ENCODE peak calls at places on chromosome 7, in five cellular contexts. One of them, this sample, is unnamed.

GRCh38 chr7:100575206-100575631 is 1.5 kb upstream of the SAP25 start:
- DNase-seq in mesendoderm: no peak
- DNase-seq in GM23248: no peak
- DNase-seq in IMR-90: no peak
- DNase-seq in astrocyte: no peak
- DNase-seq in this sample: no peak

GRCh38 chr7:93015193-93016084 is 102.3 kb downstream of the SAMD9 start:
- DNase-seq in mesendoderm: no peak
- DNase-seq in GM23248: peak; percentile 64
- DNase-seq in IMR-90: peak; percentile 80
- DNase-seq in astrocyte: peak; percentile 79
- DNase-seq in this sample: peak; percentile 15

GRCh38 chr7:119329715-119330114 is 943.3 kb upstream of the KCND2 start:
- DNase-seq in mesendoderm: no peak
- DNase-seq in GM23248: no peak
- DNase-seq in IMR-90: no peak
- DNase-seq in astrocyte: no peak
- DNase-seq in this sample: no peak

GRCh38 chr7:92723978-92724377 is 112.4 kb downstream of the CDK6 start:
- DNase-seq in mesendoderm: peak; percentile 42
- DNase-seq in GM23248: no peak
- DNase-seq in IMR-90: no peak
- DNase-seq in astrocyte: no peak
- DNase-seq in this sample: no peak

GRCh38 chr7:27139335-27140107 is 4.0 kb downstream of the HOXA5 start:
- DNase-seq in mesendoderm: no peak
- DNase-seq in GM23248: no peak
- DNase-seq in IMR-90: no peak
- DNase-seq in astrocyte: no peak
- DNase-seq in this sample: no peak

GRCh38 chr7:79876769-79877362 is 257.8 kb upstream of the GNAI1 start:
- DNase-seq in mesendoderm: no peak
- DNase-seq in GM23248: peak; percentile 35
- DNase-seq in IMR-90: peak; percentile 99
- DNase-seq in astrocyte: peak; percentile 88
- DNase-seq in this sample: peak; percentile 30

GRCh38 chr7:14137676-14138075 is 148.2 kb upstream of the ETV1 start:
- DNase-seq in mesendoderm: no peak
- DNase-seq in GM23248: peak; percentile 21
- DNase-seq in IMR-90: no peak
- DNase-seq in astrocyte: no peak
- DNase-seq in this sample: no peak

GRCh38 chr7:139774376-139774775 is 3.4 kb downstream of the HIPK2 start:
- DNase-seq in mesendoderm: no peak
- DNase-seq in GM23248: peak; percentile 90
- DNase-seq in IMR-90: peak; percentile 90
- DNase-seq in astrocyte: peak; percentile 92
- DNase-seq in this sample: peak; percentile 26

GRCh38 chr7:30474485-30474884 is 4.1 kb downstream of the NOD1 start:
- DNase-seq in mesendoderm: no peak
- DNase-seq in GM23248: no peak
- DNase-seq in IMR-90: no peak
- DNase-seq in astrocyte: no peak
- DNase-seq in this sample: no peak
- H3K4me2 ChIP-seq in mesendoderm: no peak overlapping the region
- H3K4me2 ChIP-seq in GM23248: peak overlapping the region; percentile 44
- H3K4me2 ChIP-seq in IMR-90: no peak overlapping the region
- H3K4me2 ChIP-seq in astrocyte: no peak overlapping the region
- H3K4me2 ChIP-seq in this sample: no peak overlapping the region

DNA sequence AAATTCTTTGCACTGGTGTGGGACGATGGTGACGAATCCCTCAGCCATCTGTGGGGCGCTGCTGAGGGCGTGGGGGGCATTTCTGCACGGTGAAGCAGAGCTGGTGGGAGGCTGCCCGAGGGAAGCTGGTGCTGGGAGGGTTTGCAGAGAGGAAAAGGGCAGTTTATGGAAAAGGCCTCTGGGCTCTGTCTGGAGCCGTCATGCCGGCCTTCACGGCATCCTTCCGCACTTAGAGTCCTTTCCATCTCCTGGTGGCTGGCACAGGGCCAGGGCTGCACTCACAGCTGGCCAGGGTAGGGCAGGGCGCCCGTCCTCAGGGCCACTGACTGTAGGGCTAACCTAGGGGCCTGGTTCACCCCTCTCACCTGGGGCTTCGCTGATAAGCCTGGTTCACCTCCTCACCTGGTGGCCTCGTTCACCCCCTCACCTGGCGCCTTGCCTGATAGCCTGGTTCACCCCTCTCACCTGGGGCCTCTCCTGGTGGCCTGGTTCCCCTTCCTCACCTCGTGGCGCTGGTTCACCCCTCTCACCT is 598 bp upstream of the AMZ1 start:
- DNase-seq in mesendoderm: no peak
- DNase-seq in GM23248: peak; percentile 89
- DNase-seq in IMR-90: peak; percentile 75
- DNase-seq in astrocyte: peak; percentile 55
- DNase-seq in this sample: peak; percentile 93
- H3K4me3 ChIP-seq in mesendoderm: no peak overlapping the region
- H3K4me3 ChIP-seq in GM23248: peak overlapping the region; percentile 65
- H3K4me3 ChIP-seq in IMR-90: no peak overlapping the region
- H3K4me3 ChIP-seq in astrocyte: peak overlapping the region; percentile 37
- H3K4me3 ChIP-seq in this sample: no peak overlapping the region

GRCh38 chr7:47453093-47454056 is 128.5 kb downstream of the TNS3 start:
- DNase-seq in mesendoderm: peak; percentile 16
- DNase-seq in GM23248: peak; percentile 96
- DNase-seq in IMR-90: peak; percentile 98
- DNase-seq in astrocyte: peak; percentile 90
- DNase-seq in this sample: peak; percentile 100
- H3K4me2 ChIP-seq in mesendoderm: no peak overlapping the region
- H3K4me2 ChIP-seq in GM23248: peak overlapping the region; percentile 58
- H3K4me2 ChIP-seq in IMR-90: peak overlapping the region; percentile 58
- H3K4me2 ChIP-seq in astrocyte: peak overlapping the region; percentile 67
- H3K4me2 ChIP-seq in this sample: no peak overlapping the region

GRCh38 chr7:108303332-108303731 is 152.9 kb downstream of the NRCAM start:
- DNase-seq in mesendoderm: no peak
- DNase-seq in GM23248: no peak
- DNase-seq in IMR-90: no peak
- DNase-seq in astrocyte: no peak
- DNase-seq in this sample: no peak
- H3K4me3 ChIP-seq in mesendoderm: no peak overlapping the region
- H3K4me3 ChIP-seq in GM23248: no peak overlapping the region
- H3K4me3 ChIP-seq in IMR-90: no peak overlapping the region
- H3K4me3 ChIP-seq in astrocyte: no peak overlapping the region
- H3K4me3 ChIP-seq in this sample: no peak overlapping the region

GRCh38 chr7:117875566-117875965 is 2.3 kb upstream of the CTTNBP2 start:
- DNase-seq in mesendoderm: peak; percentile 89
- DNase-seq in GM23248: peak; percentile 4
- DNase-seq in IMR-90: peak; percentile 28
- DNase-seq in astrocyte: no peak
- DNase-seq in this sample: no peak
- H3K4me2 ChIP-seq in mesendoderm: no peak overlapping the region
- H3K4me2 ChIP-seq in GM23248: no peak overlapping the region
- H3K4me2 ChIP-seq in IMR-90: no peak overlapping the region
- H3K4me2 ChIP-seq in astrocyte: no peak overlapping the region
- H3K4me2 ChIP-seq in this sample: no peak overlapping the region

DNA sequence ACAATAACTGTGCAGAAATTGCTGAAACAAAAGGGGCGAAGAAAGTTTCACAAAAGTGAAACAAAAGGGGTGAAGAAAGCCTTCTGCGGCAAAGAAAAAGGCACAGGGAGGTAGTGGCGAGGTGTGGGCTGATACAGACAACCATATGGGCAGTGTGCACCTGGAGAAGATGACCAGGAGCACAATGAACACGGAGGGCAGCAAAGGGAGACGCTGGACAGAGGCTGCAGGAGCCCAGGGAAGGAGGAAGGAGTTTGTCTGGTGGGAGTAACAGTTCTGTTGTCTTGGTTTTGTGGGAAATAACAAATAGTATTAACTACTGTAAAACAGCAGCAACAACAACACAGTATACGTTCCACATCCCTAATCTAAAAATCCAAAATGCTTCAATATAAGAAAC is 42.4 kb downstream of the ESYT2 start:
- DNase-seq in mesendoderm: no peak
- DNase-seq in GM23248: no peak
- DNase-seq in IMR-90: no peak
- DNase-seq in astrocyte: no peak
- DNase-seq in this sample: no peak
- H3K4me3 ChIP-seq in mesendoderm: no peak overlapping the region
- H3K4me3 ChIP-seq in GM23248: no peak overlapping the region
- H3K4me3 ChIP-seq in IMR-90: no peak overlapping the region
- H3K4me3 ChIP-seq in astrocyte: no peak overlapping the region
- H3K4me3 ChIP-seq in this sample: no peak overlapping the region

DNA sequence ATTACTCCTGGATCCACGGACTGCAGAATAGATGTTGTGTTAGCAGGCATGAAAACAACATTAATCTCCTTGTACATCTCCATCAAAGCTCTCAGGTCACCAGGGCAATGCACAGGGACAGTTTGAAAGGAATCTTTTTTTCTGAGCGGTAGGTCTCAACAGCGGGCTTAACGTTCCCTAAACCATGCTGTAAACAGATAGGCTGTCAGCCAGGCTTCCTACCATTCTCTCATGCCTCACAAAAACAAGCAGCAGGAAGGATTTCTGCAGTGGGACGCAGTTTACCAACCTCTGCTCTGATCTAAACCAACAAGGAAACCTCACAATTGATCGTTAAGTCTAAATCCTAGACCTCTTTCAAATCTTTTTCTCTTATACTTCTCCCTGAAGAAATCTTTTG is 50.8 kb downstream of the CNOT4 start:
- DNase-seq in mesendoderm: no peak
- DNase-seq in GM23248: no peak
- DNase-seq in IMR-90: no peak
- DNase-seq in astrocyte: no peak
- DNase-seq in this sample: no peak
- H3K4me2 ChIP-seq in mesendoderm: no peak overlapping the region
- H3K4me2 ChIP-seq in GM23248: no peak overlapping the region
- H3K4me2 ChIP-seq in IMR-90: no peak overlapping the region
- H3K4me2 ChIP-seq in astrocyte: no peak overlapping the region
- H3K4me2 ChIP-seq in this sample: no peak overlapping the region

GRCh38 chr7:106866298-106867281 is 1.5 kb downstream of the PIK3CG start:
- DNase-seq in mesendoderm: no peak
- DNase-seq in GM23248: no peak
- DNase-seq in IMR-90: no peak
- DNase-seq in astrocyte: no peak
- DNase-seq in this sample: no peak
- H3K4me3 ChIP-seq in mesendoderm: no peak overlapping the region
- H3K4me3 ChIP-seq in GM23248: no peak overlapping the region
- H3K4me3 ChIP-seq in IMR-90: no peak overlapping the region
- H3K4me3 ChIP-seq in astrocyte: no peak overlapping the region
- H3K4me3 ChIP-seq in this sample: no peak overlapping the region

GRCh38 chr7:99170065-99170729 is 26.3 kb upstream of the SMURF1 start:
- DNase-seq in mesendoderm: no peak
- DNase-seq in GM23248: no peak
- DNase-seq in IMR-90: no peak
- DNase-seq in astrocyte: no peak
- DNase-seq in this sample: no peak

GRCh38 chr7:99171731-99172130 is 27.8 kb upstream of the SMURF1 start:
- DNase-seq in mesendoderm: no peak
- DNase-seq in GM23248: peak; percentile 61
- DNase-seq in IMR-90: peak; percentile 56
- DNase-seq in astrocyte: peak; percentile 24
- DNase-seq in this sample: no peak

GRCh38 chr7:99165816-99166215 is 21.9 kb upstream of the SMURF1 start:
- DNase-seq in mesendoderm: no peak
- DNase-seq in GM23248: no peak
- DNase-seq in IMR-90: no peak
- DNase-seq in astrocyte: no peak
- DNase-seq in this sample: no peak

GRCh38 chr7:99170730-99171074 is 26.8 kb upstream of the SMURF1 start:
- DNase-seq in mesendoderm: no peak
- DNase-seq in GM23248: no peak
- DNase-seq in IMR-90: no peak
- DNase-seq in astrocyte: no peak
- DNase-seq in this sample: peak; percentile 24

DNA sequence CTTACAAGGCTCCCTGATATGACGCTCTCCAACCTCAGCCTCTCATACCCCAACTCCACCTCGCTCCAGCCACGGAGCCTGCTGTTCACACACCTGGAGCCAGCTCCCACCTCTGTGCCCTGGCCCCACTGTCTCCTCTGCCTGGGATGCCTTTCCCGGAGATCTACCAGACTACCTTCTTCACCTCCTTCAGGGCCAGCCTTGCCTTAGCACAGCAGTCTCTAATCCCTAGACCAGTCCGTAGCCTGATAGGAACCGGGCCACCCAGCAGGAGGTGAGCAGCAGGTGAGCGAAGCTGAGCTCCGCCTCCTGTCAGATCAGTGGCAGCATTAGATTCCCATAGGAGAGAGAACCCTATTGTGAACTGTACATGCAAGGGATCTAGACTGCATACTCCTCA is 23.2 kb upstream of the SMURF1 start:
- DNase-seq in mesendoderm: no peak
- DNase-seq in GM23248: no peak
- DNase-seq in IMR-90: no peak
- DNase-seq in astrocyte: no peak
- DNase-seq in this sample: no peak
- H3K4me2 ChIP-seq in mesendoderm: no peak overlapping the region
- H3K4me2 ChIP-seq in GM23248: no peak overlapping the region
- H3K4me2 ChIP-seq in IMR-90: no peak overlapping the region
- H3K4me2 ChIP-seq in astrocyte: no peak overlapping the region
- H3K4me2 ChIP-seq in this sample: no peak overlapping the region

This sample was measured in trophoblast cell.